ENCODE peak calls at places on chromosomes 6 and 20, in seven cellular contexts. O is fibroblast of lung, Z is MM.1S, B is neural progenitor cell, U is keratinocyte, J is IMR-90, H is H9. R is an unnamed sample.

GRCh38 chr6:69816017-69816416 is 19.2 kb upstream of the LMBRD1 start:
- DNase-seq in O (no peak), Z (peak; percentile 32), B (no peak), U (no peak), J (no peak), H (no peak), R (no peak)

GRCh38 chr6:56958481-56958880 is 3.6 kb downstream of the BEND6 start:
- DNase-seq in O (no peak), Z (no peak), B (no peak), U (no peak), J (peak; percentile 45), H (no peak), R (no peak)

GRCh38 chr6:45697605-45698004 is 318.1 kb downstream of the CLIC5 start:
- DNase-seq in O (peak; percentile 93), Z (no peak), B (peak; percentile 46), U (peak; percentile 68), J (peak; percentile 99), H (no peak), R (peak; percentile 88)

GRCh38 chr20:55160022-55160421 is 684.6 kb downstream of the DOK5 start:
- DNase-seq in O (no peak), Z (no peak), B (peak; percentile 11), U (no peak), J (no peak), H (no peak), R (peak; percentile 8)

GRCh38 chr6:159788757-159789376 is 535 bp downstream of the TCP1 start:
- DNase-seq in O (peak; percentile 46), Z (peak; percentile 15), B (peak; percentile 60), U (no peak), J (peak; percentile 42), H (peak; percentile 39), R (peak; percentile 10)

GRCh38 chr6:24323632-24324337 is 34.1 kb downstream of the DCDC2 start:
- DNase-seq in O (no peak), Z (no peak), B (peak; percentile 60), U (no peak), J (no peak), H (no peak), R (peak; percentile 59)

GRCh38 chr20:15475483-15475882 is 1097.8 kb downstream of the KIF16B start:
- DNase-seq in O (no peak), Z (peak; percentile 63), B (no peak), U (peak; percentile 4), J (no peak), H (no peak), R (peak; percentile 24)

GRCh38 chr6:56637640-56638039 is 5.0 kb downstream of the DST start:
- DNase-seq in O (peak; percentile 87), Z (peak; percentile 35), B (peak; percentile 65), U (peak; percentile 63), J (peak; percentile 80), H (no peak), R (peak; percentile 87)

GRCh38 chr20:38485041-38485440 is 12.4 kb downstream of the RALGAPB start:
- DNase-seq in O (no peak), Z (no peak), B (no peak), U (no peak), J (no peak), H (no peak), R (no peak)

GRCh38 chr6:2900221-2900807 is 2.8 kb downstream of the SERPINB9 start:
- DNase-seq in O (no peak), Z (no peak), B (no peak), U (no peak), J (no peak), H (peak; percentile 22), R (no peak)

GRCh38 chr6:93678841-93679454 is 259.6 kb upstream of the EPHA7 start:
- DNase-seq in O (peak; percentile 22), Z (no peak), B (no peak), U (no peak), J (no peak), H (no peak), R (peak; percentile 71)

GRCh38 chr20:44460795-44461141 is 14.9 kb upstream of the TTPAL start:
- DNase-seq in O (peak; percentile 64), Z (peak; percentile 37), B (peak; percentile 46), U (no peak), J (peak; percentile 23), H (no peak), R (peak; percentile 72)

GRCh38 chr6:170032197-170032596 is 258.7 kb downstream of the DLL1 start:
- DNase-seq in O (no peak), Z (no peak), B (no peak), U (no peak), J (no peak), H (no peak), R (no peak)

GRCh38 chr6:73134588-73134987 is 90.7 kb downstream of the KHDC1L start:
- DNase-seq in O (peak; percentile 14), Z (no peak), B (peak; percentile 87), U (no peak), J (peak; percentile 34), H (peak; percentile 94), R (peak; percentile 27)

GRCh38 chr6:110799181-110799580 is 16.1 kb downstream of the CDK19 start:
- DNase-seq in O (no peak), Z (no peak), B (no peak), U (no peak), J (no peak), H (no peak), R (no peak)

GRCh38 chr6:50264995-50265571 is 215.4 kb upstream of the DEFB112 start:
- DNase-seq in O (peak; percentile 38), Z (peak; percentile 36), B (peak; percentile 48), U (no peak), J (no peak), H (no peak), R (peak; percentile 42)

GRCh38 chr6:90370493-90370959 is 73.9 kb upstream of the BACH2 start:
- DNase-seq in O (no peak), Z (no peak), B (no peak), U (no peak), J (peak; percentile 34), H (no peak), R (peak; percentile 39)

GRCh38 chr6:9543649-9544048 is 871.2 kb downstream of the TFAP2A start:
- DNase-seq in O (no peak), Z (no peak), B (no peak), U (no peak), J (no peak), H (peak; percentile 45), R (no peak)

GRCh38 chr20:46309945-46310344 is 1.6 kb upstream of the CDH22 start:
- DNase-seq in O (no peak), Z (no peak), B (no peak), U (no peak), J (no peak), H (no peak), R (no peak)

GRCh38 chr6:159976844-159977241 is 8.0 kb downstream of the IGF2R start:
- DNase-seq in O (no peak), Z (no peak), B (no peak), U (no peak), J (no peak), H (no peak), R (no peak)

GRCh38 chr6:82704048-82704447 is 340.4 kb downstream of the TPBG start:
- DNase-seq in O (no peak), Z (no peak), B (no peak), U (no peak), J (no peak), H (no peak), R (peak; percentile 59)

GRCh38 chr6:108168026-108168463 is 2.2 kb downstream of the NR2E1 start:
- DNase-seq in O (no peak), Z (no peak), B (peak; percentile 48), U (no peak), J (no peak), H (peak; percentile 47), R (no peak)

GRCh38 chr20:20196610-20197009 is 144.3 kb downstream of the CFAP61 start:
- DNase-seq in O (no peak), Z (no peak), B (no peak), U (no peak), J (no peak), H (no peak), R (no peak)
- H2AFZ ChIP-seq in O (no peak overlapping the region), Z (no peak overlapping the region), B (no peak overlapping the region), U (no peak overlapping the region), J (no peak overlapping the region), H (no peak overlapping the region), R (no peak overlapping the region)

DNA sequence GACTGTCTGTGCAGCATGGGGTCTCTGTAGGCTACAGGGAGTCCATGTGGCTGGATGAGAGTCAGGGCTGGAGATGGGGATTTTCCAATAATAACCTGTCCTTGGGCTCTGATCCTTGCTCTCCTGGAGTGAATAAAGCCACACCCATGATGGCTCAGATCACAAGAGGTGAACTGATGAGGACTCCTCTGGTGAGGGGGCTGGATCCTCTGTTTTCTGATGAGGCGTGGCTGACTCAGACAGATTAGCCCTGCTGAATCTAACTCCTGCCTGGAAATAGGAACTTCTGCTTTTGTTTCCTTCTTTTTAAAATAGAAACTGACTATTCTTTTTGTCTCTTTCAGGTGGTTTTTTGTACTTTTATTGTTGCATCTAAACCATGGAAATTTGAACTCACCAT is 27.0 kb downstream of the CST9L start:
- DNase-seq in O (no peak), Z (no peak), B (peak; percentile 25), U (peak; percentile 5), J (no peak), H (no peak), R (peak; percentile 60)
- TF ChIP-seq CTCF in O (no peak), Z (no peak), B (no peak), U (no peak), J (no peak), H (no peak), R (no peak)

GRCh38 chr20:61736751-61737310 is 328.9 kb downstream of the TAF4 start:
- DNase-seq in O (no peak), Z (no peak), B (no peak), U (no peak), J (no peak), H (no peak), R (no peak)

GRCh38 chr20:61738601-61739069 is 327.0 kb downstream of the TAF4 start:
- DNase-seq in O (no peak), Z (no peak), B (no peak), U (no peak), J (no peak), H (no peak), R (no peak)

GRCh38 chr20:61736001-61736635 is 329.6 kb downstream of the TAF4 start:
- DNase-seq in O (no peak), Z (no peak), B (no peak), U (no peak), J (no peak), H (no peak), R (no peak)

GRCh38 chr20:61737812-61738443 is 327.8 kb downstream of the TAF4 start:
- DNase-seq in O (no peak), Z (no peak), B (no peak), U (no peak), J (no peak), H (no peak), R (no peak)

GRCh38 chr20:61737346-61737745 is 328.3 kb downstream of the TAF4 start:
- DNase-seq in O (no peak), Z (no peak), B (no peak), U (no peak), J (no peak), H (no peak), R (no peak)
- H3K4me2 ChIP-seq in O (no peak overlapping the region), Z (no peak overlapping the region), B (no peak overlapping the region), U (no peak overlapping the region), J (no peak overlapping the region), H (no peak overlapping the region), R (no peak overlapping the region)

GRCh38 chr6:41370488-41371111 is 35.2 kb downstream of the NCR2 start:
- DNase-seq in O (no peak), Z (no peak), B (peak; percentile 4), U (peak; percentile 44), J (no peak), H (no peak), R (peak; percentile 37)
- H2AFZ ChIP-seq in O (no peak overlapping the region), Z (no peak overlapping the region), B (no peak overlapping the region), U (peak overlapping the region; percentile 59), J (no peak overlapping the region), H (no peak overlapping the region), R (no peak overlapping the region)

GRCh38 chr6:149961728-149962425 is 1.9 kb upstream of the ULBP1 start:
- DNase-seq in O (no peak), Z (peak; percentile 18), B (peak; percentile 62), U (no peak), J (no peak), H (peak; percentile 64), R (peak; percentile 25)
- TF ChIP-seq CTCF in O (peak; percentile 8), Z (peak; percentile 13), B (peak; percentile 45), U (peak; percentile 23), J (peak; percentile 16), H (peak; percentile 59), R (peak; percentile 33)

R was measured in PC-3.